ENCODE peak calls at places on chromosomes 12 and 14, in five cellular contexts. N is CD4-positive, alpha-beta memory T cell; A is right cardiac atrium; D is PC-3; F is adrenal gland. I is an unnamed sample. For H3K27me3, the result is how much of the 10 kb centered on the place peaks cover.

GRCh38 chr12:89379100-89379838 is 27.0 kb upstream of the DUSP6 start:
- DNase-seq in N (no peak), A (no peak), D (no peak), F (no peak), I (no peak)

GRCh38 chr14:50031534-50032313 is 84.6 kb downstream of the VCPKMT start:
- DNase-seq in N (no peak), A (no peak), D (no peak), F (no peak), I (no peak)

GRCh38 chr12:75585309-75585708 is 73.9 kb upstream of the KRR1 start:
- DNase-seq in N (no peak), A (no peak), D (peak), F (no peak), I (no peak)

GRCh38 chr12:107461222-107461980 is 224.2 kb upstream of the PWP1 start:
- DNase-seq in N (no peak), A (no peak), D (peak), F (peak), I (no peak)

GRCh38 chr12:48175613-48176416 is 7.6 kb upstream of the CCDC184 start:
- DNase-seq in N (no peak), A (no peak), D (no peak), F (no peak), I (no peak)

GRCh38 chr14:51419685-51420084 is 179.6 kb downstream of the TMX1 start:
- DNase-seq in N (peak), A (no peak), D (no peak), F (no peak), I (peak)

GRCh38 chr12:120337730-120338129 is 10.2 kb upstream of the PLA2G1B start:
- DNase-seq in N (no peak), A (no peak), D (no peak), F (no peak), I (no peak)

GRCh38 chr12:109820921-109821381 is 12.2 kb downstream of the TRPV4 start:
- DNase-seq in N (no peak), A (no peak), D (no peak), F (no peak), I (no peak)

GRCh38 chr14:58922211-58922940 is 266.1 kb upstream of the DAAM1 start:
- DNase-seq in N (no peak), A (no peak), D (no peak), F (no peak), I (no peak)

GRCh38 chr12:6685814-6686213 is 3.4 kb downstream of the ZNF384 start:
- DNase-seq in N (no peak), A (no peak), D (no peak), F (no peak), I (no peak)

GRCh38 chr12:120618954-120619615 is 21.3 kb upstream of the CABP1 start:
- DNase-seq in N (no peak), A (no peak), D (no peak), F (no peak), I (no peak)

GRCh38 chr12:13597166-13597565 is 384.2 kb downstream of the GRIN2B start:
- DNase-seq in N (no peak), A (no peak), D (no peak), F (no peak), I (no peak)

GRCh38 chr12:11758838-11759509 is 109.5 kb downstream of the ETV6 start:
- DNase-seq in N (no peak), A (peak), D (no peak), F (no peak), I (no peak)

GRCh38 chr12:122135437-122136031 is 38.5 kb downstream of the IL31 start:
- DNase-seq in N (no peak), A (peak), D (no peak), F (no peak), I (no peak)

GRCh38 chr14:85516239-85517112 is 13.5 kb upstream of the FLRT2 start:
- DNase-seq in N (no peak), A (no peak), D (peak), F (no peak), I (no peak)

GRCh38 chr12:27781680-27782079 is 1.6 kb upstream of the MANSC4 start:
- DNase-seq in N (no peak), A (no peak), D (no peak), F (no peak), I (no peak)

GRCh38 chr14:68631058-68631690 is 161.7 kb downstream of the ZFP36L1 start:
- DNase-seq in N (no peak), A (no peak), D (no peak), F (no peak), I (no peak)

GRCh38 chr12:81077329-81077685 is 572 bp upstream of the ACSS3 start:
- DNase-seq in N (no peak), A (peak), D (no peak), F (peak), I (no peak)

GRCh38 chr12:95820096-95820703 is 29.6 kb upstream of the NTN4 start:
- DNase-seq in N (no peak), A (no peak), D (peak), F (peak), I (no peak)

GRCh38 chr12:12265571-12266388 is 1.1 kb downstream of the LRP6 start:
- DNase-seq in N (no peak), A (no peak), D (peak), F (no peak), I (no peak)

GRCh38 chr12:46777587-46777986 is 48.2 kb downstream of the SLC38A4 start:
- DNase-seq in N (no peak), A (no peak), D (no peak), F (no peak), I (no peak)

GRCh38 chr12:132494294-132495164 is 4.6 kb downstream of the FBRSL1 start:
- DNase-seq in N (no peak), A (peak), D (peak), F (no peak), I (no peak)

GRCh38 chr12:31234955-31235867 is 90.7 kb downstream of the SINHCAF start:
- DNase-seq in N (no peak), A (no peak), D (peak), F (peak), I (no peak)

GRCh38 chr12:106181416-106182114 is 42.8 kb upstream of the NUAK1 start:
- DNase-seq in N (no peak), A (no peak), D (no peak), F (no peak), I (no peak)

GRCh38 chr12:51714666-51715065 is 123.6 kb downstream of the SCN8A start:
- DNase-seq in N (no peak), A (no peak), D (peak), F (no peak), I (no peak)

GRCh38 chr12:12916135-12916956 is 25.0 kb downstream of the GPRC5A start:
- DNase-seq in N (peak), A (peak), D (peak), F (peak), I (peak)

GRCh38 chr14:68401320-68401719 is 391.5 kb downstream of the ZFP36L1 start:
- DNase-seq in N (no peak), A (no peak), D (no peak), F (no peak), I (no peak)

GRCh38 chr12:100504820-100505219 is 31.2 kb downstream of the NR1H4 start:
- DNase-seq in N (no peak), A (no peak), D (no peak), F (peak), I (no peak)

DNA sequence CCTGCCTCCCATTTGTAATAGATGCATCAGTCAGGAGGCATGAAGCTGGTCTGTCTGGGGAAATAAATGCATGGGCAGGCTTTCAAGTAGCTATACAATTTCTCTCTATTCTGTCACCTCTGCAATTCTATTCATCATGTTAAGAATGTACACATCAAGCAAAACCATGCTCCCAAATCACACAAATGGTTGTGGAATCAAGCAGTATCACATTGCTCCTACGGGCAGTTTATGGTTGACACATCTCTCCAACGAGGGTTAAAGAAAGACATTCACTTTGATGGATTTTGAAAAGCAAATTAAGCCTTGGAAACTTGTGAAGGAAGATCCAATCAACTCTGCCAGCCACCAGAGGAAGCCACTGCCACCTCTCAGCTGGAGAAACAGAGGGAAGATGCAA is 1277.4 kb upstream of the TMEM132C start:
- DNase-seq in N (no peak), A (no peak), D (no peak), F (no peak), I (no peak)
- H3K4me3 ChIP-seq in N (no peak), A (no peak), D (no peak), F (no peak), I (no peak)

DNA sequence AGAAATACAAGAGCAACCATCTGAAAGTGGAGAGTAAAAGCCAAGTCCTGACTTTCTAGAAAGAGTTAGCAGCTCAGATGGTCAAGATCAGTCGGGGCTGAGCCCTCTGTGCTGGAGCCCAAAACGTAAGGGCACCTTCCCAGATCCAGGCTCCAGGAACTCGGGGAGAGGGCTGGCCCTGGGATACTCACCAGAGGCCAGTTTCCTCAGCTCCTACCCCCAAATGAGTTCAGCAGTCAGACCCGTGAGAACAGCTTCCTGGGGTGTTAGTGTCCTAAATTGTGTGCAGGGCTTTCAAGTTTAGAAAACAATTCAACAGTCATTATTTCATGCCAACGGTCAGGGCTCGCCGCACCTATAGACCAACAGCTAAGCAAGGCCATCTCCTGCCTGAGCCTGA is 147.6 kb upstream of the FKBP4 start:
- DNase-seq in N (no peak), A (no peak), D (no peak), F (no peak), I (no peak)
- H3K27me3 ChIP-seq in N (under half), A (under half), D (half or more), F (under half), I (under half)

GRCh38 chr12:49697808-49698207 is 9.4 kb downstream of the FMNL3 start:
- DNase-seq in N (no peak), A (no peak), D (no peak), F (no peak), I (no peak)

GRCh38 chr12:49702676-49703228 is 4.5 kb downstream of the FMNL3 start:
- DNase-seq in N (no peak), A (no peak), D (no peak), F (no peak), I (no peak)

GRCh38 chr12:49702009-49702408 is 5.2 kb downstream of the FMNL3 start:
- DNase-seq in N (no peak), A (no peak), D (no peak), F (no peak), I (no peak)

GRCh38 chr12:49703647-49704137 is 3.5 kb downstream of the FMNL3 start:
- DNase-seq in N (peak), A (no peak), D (no peak), F (no peak), I (no peak)

GRCh38 chr12:49698619-49699545 is 8.3 kb downstream of the FMNL3 start:
- DNase-seq in N (peak), A (peak), D (peak), F (peak), I (peak)
- H3K27ac ChIP-seq in N (peak), A (peak), D (no peak), F (peak), I (peak)

GRCh38 chr12:63150255-63151060 is 543 bp downstream of the AVPR1A start:
- DNase-seq in N (no peak), A (peak), D (no peak), F (peak), I (no peak)
- H3K4me3 ChIP-seq in N (no peak), A (peak), D (no peak), F (peak), I (no peak)

GRCh38 chr14:95573313-95573712 is 38.5 kb downstream of the GLRX5 start:
- DNase-seq in N (no peak), A (no peak), D (no peak), F (no peak), I (no peak)

GRCh38 chr14:95575820-95576473 is 41.1 kb downstream of the GLRX5 start:
- DNase-seq in N (no peak), A (no peak), D (no peak), F (no peak), I (no peak)

GRCh38 chr14:95577875-95578274 is 43.0 kb downstream of the GLRX5 start:
- DNase-seq in N (no peak), A (no peak), D (no peak), F (no peak), I (no peak)

GRCh38 chr14:95577067-95577800 is 42.4 kb downstream of the GLRX5 start:
- DNase-seq in N (peak), A (no peak), D (no peak), F (no peak), I (no peak)
- H3K27me3 ChIP-seq in N (under half), A (under half), D (under half), F (under half), I (under half)

DNA sequence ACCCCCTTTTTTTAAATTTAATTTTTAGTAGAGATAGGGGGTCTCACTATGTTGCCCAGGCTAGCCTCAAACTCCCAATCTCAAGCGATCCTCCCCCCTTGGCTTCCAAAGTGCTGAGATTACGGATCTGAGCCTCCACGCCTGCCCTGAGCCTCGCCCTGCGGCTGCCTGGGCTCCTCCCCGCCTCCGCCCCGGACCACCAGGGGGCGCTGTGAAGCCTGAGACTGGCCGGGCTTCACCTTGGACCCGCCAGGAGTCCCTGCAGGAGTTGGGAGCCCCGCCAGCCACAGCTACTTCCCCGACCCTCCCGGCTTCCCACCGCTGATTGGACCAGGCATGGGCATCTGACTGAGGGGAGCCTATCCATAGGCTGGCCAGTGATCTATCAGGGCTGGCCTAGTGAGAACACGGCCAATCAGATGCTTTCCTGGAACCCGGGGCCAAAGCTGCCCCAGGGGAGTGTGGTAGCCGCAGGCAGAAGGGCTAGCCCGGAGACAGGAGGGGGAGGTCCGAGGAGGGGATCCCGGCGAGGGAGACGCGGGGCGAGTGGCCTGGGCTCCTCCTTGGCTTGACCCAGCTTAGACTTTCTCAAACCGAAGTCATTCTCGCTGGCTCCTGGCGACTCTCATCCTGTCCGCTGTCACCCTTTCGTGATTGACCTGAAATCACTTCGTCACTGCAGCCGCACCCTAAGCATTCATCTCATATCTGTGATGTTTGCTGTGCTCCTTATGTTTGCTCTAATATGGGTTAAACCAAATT is 15.1 kb upstream of the ANKRD9 start:
- DNase-seq in N (peak), A (peak), D (peak), F (peak), I (peak)
- H3K27ac ChIP-seq in N (peak), A (peak), D (peak), F (peak), I (peak)

GRCh38 chr14:105918496-105919262 is 392.3 kb downstream of the TMEM121 start:
- DNase-seq in N (no peak), A (peak), D (no peak), F (no peak), I (no peak)

GRCh38 chr14:105913861-105914260 is 387.5 kb downstream of the TMEM121 start:
- DNase-seq in N (no peak), A (peak), D (no peak), F (no peak), I (no peak)

GRCh38 chr14:105919458-105920150 is 393.2 kb downstream of the TMEM121 start:
- DNase-seq in N (no peak), A (peak), D (no peak), F (no peak), I (no peak)

GRCh38 chr14:105914738-105915385 is 388.5 kb downstream of the TMEM121 start:
- DNase-seq in N (no peak), A (peak), D (no peak), F (no peak), I (no peak)

GRCh38 chr14:105917933-105918436 is 391.6 kb downstream of the TMEM121 start:
- DNase-seq in N (no peak), A (peak), D (no peak), F (no peak), I (no peak)
- H3K4me3 ChIP-seq in N (no peak), A (no peak), D (no peak), F (no peak), I (no peak)

GRCh38 chr14:100622234-100622633 is 35.0 kb upstream of the BEGAIN start:
- DNase-seq in N (no peak), A (no peak), D (no peak), F (peak), I (no peak)

GRCh38 chr14:100621806-100622205 is 34.6 kb upstream of the BEGAIN start:
- DNase-seq in N (no peak), A (no peak), D (no peak), F (no peak), I (no peak)

GRCh38 chr14:100619382-100620305 is 32.4 kb upstream of the BEGAIN start:
- DNase-seq in N (no peak), A (no peak), D (no peak), F (no peak), I (no peak)

GRCh38 chr14:100618763-100619320 is 31.6 kb upstream of the BEGAIN start:
- DNase-seq in N (no peak), A (no peak), D (no peak), F (no peak), I (no peak)

GRCh38 chr14:100620437-100621100 is 33.4 kb upstream of the BEGAIN start:
- DNase-seq in N (no peak), A (no peak), D (no peak), F (no peak), I (no peak)
- H3K27me3 ChIP-seq in N (under half), A (under half), D (under half), F (under half), I (under half)

GRCh38 chr12:41936333-41936732 is 208.3 kb downstream of the GXYLT1 start:
- DNase-seq in N (no peak), A (no peak), D (no peak), F (no peak), I (no peak)

GRCh38 chr12:41932028-41932427 is 212.6 kb downstream of the GXYLT1 start:
- DNase-seq in N (no peak), A (no peak), D (no peak), F (no peak), I (no peak)

GRCh38 chr12:41932470-41932991 is 212.1 kb downstream of the GXYLT1 start:
- DNase-seq in N (no peak), A (peak), D (peak), F (peak), I (peak)
- H3K27ac ChIP-seq in N (no peak), A (peak), D (no peak), F (peak), I (no peak)

I was measured in naive thymus-derived CD4-positive, alpha-beta T cell.